ENCODE peak calls at places on chromosomes 13 and 19, in four cellular contexts. Z is iris pigment epithelial cell, K is fibroblast of the conjunctiva, W is T-helper 2 cell. N is an unnamed sample.

GRCh38 chr13:42906257-42906656 is 85.8 kb downstream of the EPSTI1 start:
- DNase-seq in K (no peak), Z (no peak), W (no peak), N (no peak)

GRCh38 chr19:45553464-45553863 is 31.1 kb downstream of the OPA3 start:
- DNase-seq in K (no peak), W (no peak), Z (no peak), N (no peak)

GRCh38 chr19:30222993-30223865 is 149.0 kb upstream of the ZNF536 start:
- DNase-seq in K (no peak), W (no peak), Z (no peak), N (no peak)

GRCh38 chr19:4217429-4218264 is 11.7 kb upstream of the EBI3 start:
- DNase-seq in K (no peak), Z (no peak), W (no peak), N (no peak)

GRCh38 chr13:59979589-59979988 is 184.1 kb downstream of the DIAPH3 start:
- DNase-seq in W (no peak), Z (no peak), K (no peak), N (no peak)

GRCh38 chr13:43057653-43058317 is 34.4 kb downstream of the DNAJC15 start:
- DNase-seq in Z (peak), W (no peak), K (no peak), N (no peak)

GRCh38 chr13:37510441-37510840 is 88.1 kb downstream of the POSTN start:
- DNase-seq in K (no peak), Z (no peak), W (no peak), N (no peak)

GRCh38 chr13:92967923-92968322 is 258.7 kb upstream of the GPC6 start:
- DNase-seq in Z (no peak), W (no peak), K (no peak), N (no peak)

GRCh38 chr13:39023761-39024160 is 14.1 kb downstream of the PROSER1 start:
- DNase-seq in Z (peak), W (no peak), K (no peak), N (no peak)

GRCh38 chr13:68047889-68048288 is 817.8 kb upstream of the PCDH9 start:
- DNase-seq in K (no peak), W (no peak), Z (no peak), N (no peak)

GRCh38 chr19:7792286-7792685 is 29.2 kb downstream of the CLEC4M start:
- DNase-seq in Z (peak), K (no peak), W (no peak), N (no peak)

GRCh38 chr13:60574706-60575105 is 177.7 kb downstream of the TDRD3 start:
- DNase-seq in Z (no peak), W (no peak), K (no peak), N (no peak)

GRCh38 chr13:102651392-102651791 is 43.5 kb downstream of the METTL21C start:
- DNase-seq in W (no peak), Z (peak), K (no peak), N (no peak)

GRCh38 chr13:33615436-33615835 is 202.5 kb upstream of the RFC3 start:
- DNase-seq in K (no peak), Z (no peak), W (no peak), N (no peak)

GRCh38 chr19:55383789-55384575 is at the start of gene TMEM238:
- DNase-seq in Z (peak), W (peak), K (peak), N (no peak)

GRCh38 chr13:42084722-42085121 is 36.3 kb downstream of the DGKH start:
- DNase-seq in K (no peak), W (no peak), Z (no peak), N (no peak)

GRCh38 chr13:40476175-40476958 is 190.1 kb downstream of the FOXO1 start:
- DNase-seq in W (no peak), K (no peak), Z (no peak), N (no peak)

GRCh38 chr19:47239610-47240296 is 8.8 kb upstream of the BBC3 start:
- DNase-seq in Z (peak), K (no peak), W (no peak), N (no peak)

GRCh38 chr19:21022996-21023395 is 2.5 kb downstream of the ZNF430 start:
- DNase-seq in Z (peak), K (peak), W (no peak), N (no peak)